ENCODE peak calls at places on chromosomes 3 and 15, in nine cellular contexts. C, T, G, E, W, V, M, U and F are unnamed samples.
A peak's percentile ranks its signal among the peaks of the same experiment; 100 is the strongest.

GRCh38 chr15:68721886-68722285 is 98.8 kb downstream of the ANP32A start:
- DNase-seq in G (no peak), V (no peak), T (no peak), U (no peak), C (no peak), E (no peak), W (no peak), M (no peak), F (no peak)

GRCh38 chr15:40412095-40412759 is 6.6 kb downstream of the IVD start:
- DNase-seq in W (no peak), C (no peak), T (peak; percentile 43), V (peak; percentile 37), G (no peak), M (no peak), E (no peak), U (no peak), F (peak; percentile 86)

GRCh38 chr15:72156928-72157327 is 38.7 kb downstream of the SENP8 start:
- DNase-seq in E (no peak), M (no peak), U (no peak), V (no peak), C (no peak), W (no peak), G (no peak), T (no peak), F (no peak)

GRCh38 chr15:92809880-92810361 is 90.2 kb upstream of the CHD2 start:
- DNase-seq in G (peak; percentile 63), E (no peak), U (no peak), T (peak; percentile 69), V (peak; percentile 46), M (no peak), W (no peak), C (peak; percentile 61), F (peak; percentile 58)

GRCh38 chr3:194133661-194134230 is 2.2 kb upstream of the HES1 start:
- DNase-seq in M (peak; percentile 51), G (peak; percentile 78), E (no peak), U (peak; percentile 75), V (peak; percentile 61), T (peak; percentile 82), C (peak; percentile 72), W (peak; percentile 62), F (peak; percentile 67)

GRCh38 chr3:20776717-20777116 is 590.7 kb upstream of the SGO1 start:
- DNase-seq in V (peak; percentile 3), G (peak; percentile 15), U (no peak), M (no peak), C (no peak), E (no peak), T (no peak), W (no peak), F (no peak)

GRCh38 chr15:41544650-41545015 is 576 bp upstream of the RPAP1 start:
- DNase-seq in C (no peak), W (peak; percentile 60), T (no peak), U (peak; percentile 59), G (peak; percentile 20), M (no peak), V (no peak), E (no peak), F (no peak)

GRCh38 chr15:78129098-78130011 is 1.9 kb downstream of the CIB2 start:
- DNase-seq in M (no peak), T (peak; percentile 54), V (peak; percentile 18), W (no peak), E (no peak), C (no peak), U (peak; percentile 30), G (no peak), F (peak; percentile 34)

GRCh38 chr3:156615592-156616173 is 58.7 kb upstream of the TIPARP start:
- DNase-seq in V (peak; percentile 81), T (no peak), C (peak; percentile 95), E (no peak), W (no peak), M (no peak), G (peak; percentile 83), U (no peak), F (no peak)

GRCh38 chr3:156837130-156837529 is 11.0 kb downstream of the LEKR1 start:
- DNase-seq in T (no peak), C (peak; percentile 33), G (no peak), W (no peak), E (no peak), M (no peak), V (no peak), U (no peak), F (no peak)

GRCh38 chr3:188979669-188980311 is 192.0 kb upstream of the TPRG1 start:
- DNase-seq in G (no peak), M (no peak), W (no peak), V (peak; percentile 91), C (no peak), E (no peak), U (no peak), T (no peak), F (no peak)

GRCh38 chr15:50166216-50166615 is 15.8 kb upstream of the SLC27A2 start:
- DNase-seq in C (peak; percentile 88), V (no peak), W (no peak), U (no peak), G (peak; percentile 77), T (no peak), E (no peak), M (no peak), F (no peak)

GRCh38 chr3:187006884-187007630 is 76.7 kb downstream of the ST6GAL1 start:
- DNase-seq in V (no peak), C (peak; percentile 32), U (no peak), M (no peak), T (no peak), G (peak; percentile 29), E (no peak), W (no peak), F (no peak)

GRCh38 chr3:14422016-14422963 is 19.9 kb downstream of the SLC6A6 start:
- DNase-seq in T (no peak), G (no peak), E (no peak), V (no peak), C (no peak), U (no peak), W (no peak), M (no peak), F (no peak)

GRCh38 chr3:197750863-197751737 is 1.4 kb downstream of the FYTTD1 start:
- DNase-seq in G (peak; percentile 43), C (peak; percentile 12), E (no peak), W (peak; percentile 73), U (peak; percentile 72), V (peak; percentile 74), M (no peak), T (peak; percentile 54), F (peak; percentile 43)

GRCh38 chr15:75397494-75397893 is 29.1 kb upstream of the MAN2C1 start:
- DNase-seq in M (no peak), E (no peak), T (no peak), W (no peak), U (no peak), G (no peak), C (peak; percentile 44), V (no peak), F (no peak)

GRCh38 chr3:37241880-37242279 is 67.5 kb upstream of the LRRFIP2 start:
- DNase-seq in G (no peak), V (no peak), W (no peak), M (no peak), C (no peak), U (no peak), E (no peak), T (no peak), F (no peak)

GRCh38 chr3:37248179-37248578 is 73.8 kb upstream of the LRRFIP2 start:
- DNase-seq in T (no peak), C (no peak), V (no peak), G (no peak), U (no peak), E (no peak), M (no peak), W (no peak), F (no peak)

GRCh38 chr3:37243811-37244748 is 69.7 kb upstream of the LRRFIP2 start:
- DNase-seq in C (peak; percentile 74), M (peak; percentile 46), V (peak; percentile 93), T (peak; percentile 88), G (peak; percentile 73), U (peak; percentile 70), E (peak; percentile 9), W (peak; percentile 84), F (peak; percentile 89)

GRCh38 chr3:37247398-37248114 is 73.2 kb upstream of the LRRFIP2 start:
- DNase-seq in T (no peak), G (no peak), U (no peak), E (no peak), V (no peak), W (no peak), C (no peak), M (no peak), F (no peak)

DNA sequence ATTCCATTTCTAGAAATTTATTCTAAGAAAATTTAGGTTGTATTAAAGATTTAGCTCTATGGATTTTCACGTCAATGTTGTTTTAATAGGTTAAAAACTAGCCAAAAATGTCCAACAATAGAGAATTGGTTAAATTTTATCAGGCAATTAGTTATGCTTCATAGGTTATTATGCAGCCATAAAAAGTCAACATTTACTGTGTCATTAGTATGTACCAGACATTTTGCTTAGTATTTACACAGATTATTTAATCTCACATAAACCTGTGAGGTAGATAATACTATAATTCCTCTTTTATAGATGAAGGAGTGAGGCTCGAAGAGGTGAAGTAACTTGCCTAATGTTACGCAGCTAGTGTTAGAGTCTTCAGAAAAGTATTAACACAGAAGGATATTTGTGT is 70.6 kb upstream of the LRRFIP2 start:
- DNase-seq in E (no peak), T (no peak), C (no peak), V (no peak), W (no peak), U (no peak), M (no peak), G (no peak), F (no peak)
- H3K4me1 ChIP-seq in E (peaks cover 37% of the 10 kb centered on the region), T (peaks cover 23% of the 10 kb centered on the region), C (peaks cover 18% of the 10 kb centered on the region), V (peaks cover 47% of the 10 kb centered on the region), W (peaks cover 26% of the 10 kb centered on the region), U (peaks cover 10% of the 10 kb centered on the region), M (peaks cover 3% of the 10 kb centered on the region), G (peaks cover 17% of the 10 kb centered on the region), F (peaks cover 31% of the 10 kb centered on the region)

GRCh38 chr3:28218071-28218916 is 23.1 kb upstream of the CMC1 start:
- DNase-seq in C (no peak), M (no peak), U (no peak), V (no peak), G (no peak), W (no peak), E (no peak), T (no peak), F (no peak)
- H3K4me3 ChIP-seq in C (no peak overlapping the region), M (no peak overlapping the region), U (no peak overlapping the region), V (no peak overlapping the region), G (no peak overlapping the region), W (no peak overlapping the region), E (no peak overlapping the region), T (no peak overlapping the region), F (no peak overlapping the region)

GRCh38 chr15:52795464-52796227 is 5.5 kb upstream of the ONECUT1 start:
- DNase-seq in E (no peak), M (no peak), W (no peak), V (no peak), G (no peak), T (no peak), C (no peak), U (no peak), F (no peak)
- H3K4me1 ChIP-seq in E (peaks cover 20% of the 10 kb centered on the region), M (peaks cover 7% of the 10 kb centered on the region), W (peaks cover 4% of the 10 kb centered on the region), V (peaks cover 16% of the 10 kb centered on the region), G (peaks cover 9% of the 10 kb centered on the region), T (no peaks in the 10 kb centered on the region), C (no peaks in the 10 kb centered on the region), U (no peaks in the 10 kb centered on the region), F (peaks cover 15% of the 10 kb centered on the region)

DNA sequence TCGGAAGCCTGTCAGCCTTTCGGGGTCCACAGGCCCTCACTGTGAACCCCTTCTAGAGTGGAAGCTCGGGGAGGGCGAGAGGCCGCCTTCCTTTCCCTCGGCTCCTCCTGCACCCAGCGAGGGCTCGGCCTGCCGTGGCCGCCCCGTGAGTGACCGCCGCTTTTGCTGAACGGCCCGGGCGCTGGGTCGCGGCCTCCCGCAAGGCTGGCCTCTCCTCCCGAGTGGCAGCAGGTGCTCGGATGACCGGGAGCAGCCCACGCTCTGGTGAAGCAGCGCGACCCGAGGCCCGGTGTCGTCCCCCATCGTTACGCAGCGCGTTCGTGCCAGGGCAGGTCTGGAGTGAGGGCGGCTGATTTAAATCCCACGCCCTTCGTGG is 53.8 kb downstream of the LRRK1 start:
- DNase-seq in C (no peak), M (no peak), W (no peak), E (no peak), T (no peak), G (peak; percentile 6), U (no peak), V (no peak), F (peak; percentile 54)
- H3K4me3 ChIP-seq in C (peak overlapping the region; percentile 39), M (no peak overlapping the region), W (no peak overlapping the region), E (no peak overlapping the region), T (peak overlapping the region; percentile 38), G (peak overlapping the region; percentile 44), U (no peak overlapping the region), V (no peak overlapping the region), F (peak overlapping the region; percentile 12)